ENCODE peak calls at places on chromosomes 4 and X, in ten cellular contexts. N is stimulated activated CD4-positive, alpha-beta T cell treated with anti-CD3 and anti-CD28 coated beads, Interleukin-15, amount 100 ng/mL, for 24 hours; B is T-helper 1 cell; M is T-helper 9 cell; K is HEK293T; Z is EH; D is lower leg skin; A is omental fat pad; H is activated CD8-positive, alpha-beta memory T cell treated with anti-CD3 and anti-CD28 coated beads for 1 hour; E is natural killer cell treated with Interleukin-12 subunit alpha and Interleukin-12 subunit beta and Interleukin-15 and Interleukin-18, amount 100 ng/mL, for 72 hours. G is an unnamed sample.

GRCh38 chrX:7852166-7852565 is 9.2 kb downstream of the VCX start:
- DNase-seq in E (no peak), N (no peak), M (no peak), A (no peak), K (no peak), Z (no peak), D (no peak), H (no peak), B (no peak), G (no peak)

GRCh38 chr4:153611679-153612078 is 72.4 kb upstream of the TLR2 start:
- DNase-seq in B (no peak), A (no peak), D (no peak), E (no peak), K (no peak), M (no peak), Z (peak; percentile 48), H (no peak), N (no peak), G (no peak)

GRCh38 chr4:138919094-138919936 is 96.3 kb upstream of the NOCT start:
- DNase-seq in D (peak; percentile 28), N (peak; percentile 69), B (peak; percentile 4), K (peak; percentile 83), M (peak; percentile 21), E (no peak), A (no peak), Z (peak; percentile 83), H (no peak), G (peak; percentile 81)

GRCh38 chr4:139685180-139685579 is 19.6 kb downstream of the MGST2 start:
- DNase-seq in B (no peak), D (no peak), A (no peak), N (no peak), M (no peak), E (no peak), H (no peak), Z (no peak), K (no peak), G (no peak)

GRCh38 chrX:132810964-132811712 is 147.3 kb downstream of the HS6ST2 start:
- DNase-seq in D (no peak), Z (no peak), E (no peak), H (no peak), K (no peak), N (no peak), B (no peak), A (no peak), M (no peak), G (no peak)

GRCh38 chr4:122783301-122784215 is 43.1 kb upstream of the FGF2 start:
- DNase-seq in H (no peak), N (no peak), D (peak; percentile 22), E (no peak), A (no peak), K (no peak), M (no peak), B (no peak), Z (peak; percentile 99), G (peak; percentile 55)

GRCh38 chr4:3366893-3367775 is 74.3 kb downstream of the RGS12 start:
- DNase-seq in A (no peak), N (no peak), M (no peak), E (no peak), D (no peak), B (no peak), H (no peak), Z (no peak), K (no peak), G (no peak)

GRCh38 chr4:102757681-102758080 is 3.1 kb downstream of the MANBA start:
- DNase-seq in K (no peak), A (no peak), N (no peak), E (no peak), Z (no peak), M (no peak), B (no peak), D (no peak), H (no peak), G (no peak)

GRCh38 chrX:141928432-141928831 is 24.7 kb downstream of the MAGEC1 start:
- DNase-seq in Z (no peak), N (no peak), E (no peak), K (no peak), A (no peak), H (no peak), D (no peak), B (no peak), M (no peak), G (no peak)